ENCODE peak calls at places on chromosomes 12 and 14, in ten cellular contexts. One of them, this sample, is unnamed.

GRCh38 chr12:5428332-5429221 is 3.3 kb upstream of the NTF3 start:
- DNase-seq in thoracic aorta: no peak
- DNase-seq in Calu3: no peak
- DNase-seq in LNCaP clone FGC: no peak
- DNase-seq in fibroblast of the aortic adventitia: peak
- DNase-seq in GM06990: no peak
- DNase-seq in H1: peak
- DNase-seq in foreskin fibroblast: peak
- DNase-seq in fibroblast of lung: peak
- DNase-seq in GM20000: no peak
- DNase-seq in this sample: no peak

GRCh38 chr12:69947922-69948321 is 122.9 kb downstream of the MYRFL start:
- DNase-seq in thoracic aorta: no peak
- DNase-seq in Calu3: no peak
- DNase-seq in LNCaP clone FGC: no peak
- DNase-seq in fibroblast of the aortic adventitia: no peak
- DNase-seq in GM06990: no peak
- DNase-seq in H1: no peak
- DNase-seq in foreskin fibroblast: no peak
- DNase-seq in fibroblast of lung: no peak
- DNase-seq in GM20000: no peak
- DNase-seq in this sample: no peak

GRCh38 chr14:52876311-52876710 is 74.5 kb downstream of the FERMT2 start:
- DNase-seq in thoracic aorta: no peak
- DNase-seq in Calu3: no peak
- DNase-seq in LNCaP clone FGC: no peak
- DNase-seq in fibroblast of the aortic adventitia: peak
- DNase-seq in GM06990: no peak
- DNase-seq in H1: no peak
- DNase-seq in foreskin fibroblast: peak
- DNase-seq in fibroblast of lung: peak
- DNase-seq in GM20000: no peak
- DNase-seq in this sample: no peak

GRCh38 chr12:12070674-12071661 is at the start of gene BCL2L14:
- DNase-seq in thoracic aorta: no peak
- DNase-seq in Calu3: peak
- DNase-seq in LNCaP clone FGC: peak
- DNase-seq in fibroblast of the aortic adventitia: no peak
- DNase-seq in GM06990: no peak
- DNase-seq in H1: no peak
- DNase-seq in foreskin fibroblast: no peak
- DNase-seq in fibroblast of lung: peak
- DNase-seq in GM20000: peak
- DNase-seq in this sample: no peak

GRCh38 chr12:52132754-52133161 is 53.3 kb downstream of the SMIM41 start:
- DNase-seq in thoracic aorta: no peak
- DNase-seq in Calu3: no peak
- DNase-seq in LNCaP clone FGC: no peak
- DNase-seq in fibroblast of the aortic adventitia: peak
- DNase-seq in GM06990: no peak
- DNase-seq in H1: no peak
- DNase-seq in foreskin fibroblast: peak
- DNase-seq in fibroblast of lung: no peak
- DNase-seq in GM20000: no peak
- DNase-seq in this sample: no peak

GRCh38 chr12:54984602-54985376 is at the start of gene TESPA1:
- DNase-seq in thoracic aorta: peak
- DNase-seq in Calu3: no peak
- DNase-seq in LNCaP clone FGC: no peak
- DNase-seq in fibroblast of the aortic adventitia: no peak
- DNase-seq in GM06990: peak
- DNase-seq in H1: no peak
- DNase-seq in foreskin fibroblast: no peak
- DNase-seq in fibroblast of lung: no peak
- DNase-seq in GM20000: peak
- DNase-seq in this sample: no peak

GRCh38 chr14:52802597-52802996 is 11.2 kb upstream of the GNPNAT1 start:
- DNase-seq in thoracic aorta: no peak
- DNase-seq in Calu3: no peak
- DNase-seq in LNCaP clone FGC: no peak
- DNase-seq in fibroblast of the aortic adventitia: peak
- DNase-seq in GM06990: no peak
- DNase-seq in H1: no peak
- DNase-seq in foreskin fibroblast: peak
- DNase-seq in fibroblast of lung: peak
- DNase-seq in GM20000: no peak
- DNase-seq in this sample: no peak

GRCh38 chr14:24136684-24137528 is 912 bp downstream of the PSME1 start:
- DNase-seq in thoracic aorta: no peak
- DNase-seq in Calu3: no peak
- DNase-seq in LNCaP clone FGC: no peak
- DNase-seq in fibroblast of the aortic adventitia: no peak
- DNase-seq in GM06990: no peak
- DNase-seq in H1: no peak
- DNase-seq in foreskin fibroblast: no peak
- DNase-seq in fibroblast of lung: no peak
- DNase-seq in GM20000: no peak
- DNase-seq in this sample: no peak

GRCh38 chr14:68623828-68624227 is 169.0 kb downstream of the ZFP36L1 start:
- DNase-seq in thoracic aorta: no peak
- DNase-seq in Calu3: no peak
- DNase-seq in LNCaP clone FGC: no peak
- DNase-seq in fibroblast of the aortic adventitia: no peak
- DNase-seq in GM06990: no peak
- DNase-seq in H1: peak
- DNase-seq in foreskin fibroblast: no peak
- DNase-seq in fibroblast of lung: no peak
- DNase-seq in GM20000: no peak
- DNase-seq in this sample: no peak

GRCh38 chr12:58639323-58639934 is 280.9 kb downstream of the LRIG3 start:
- DNase-seq in thoracic aorta: no peak
- DNase-seq in Calu3: no peak
- DNase-seq in LNCaP clone FGC: peak
- DNase-seq in fibroblast of the aortic adventitia: peak
- DNase-seq in GM06990: no peak
- DNase-seq in H1: no peak
- DNase-seq in foreskin fibroblast: peak
- DNase-seq in fibroblast of lung: peak
- DNase-seq in GM20000: no peak
- DNase-seq in this sample: no peak

GRCh38 chr12:39671898-39672875 is 52.6 kb upstream of the ABCD2 start:
- DNase-seq in thoracic aorta: no peak
- DNase-seq in Calu3: no peak
- DNase-seq in LNCaP clone FGC: no peak
- DNase-seq in fibroblast of the aortic adventitia: no peak
- DNase-seq in GM06990: no peak
- DNase-seq in H1: no peak
- DNase-seq in foreskin fibroblast: no peak
- DNase-seq in fibroblast of lung: no peak
- DNase-seq in GM20000: no peak
- DNase-seq in this sample: no peak

GRCh38 chr12:39672976-39673375 is 53.4 kb upstream of the ABCD2 start:
- DNase-seq in thoracic aorta: no peak
- DNase-seq in Calu3: no peak
- DNase-seq in LNCaP clone FGC: no peak
- DNase-seq in fibroblast of the aortic adventitia: no peak
- DNase-seq in GM06990: no peak
- DNase-seq in H1: no peak
- DNase-seq in foreskin fibroblast: no peak
- DNase-seq in fibroblast of lung: no peak
- DNase-seq in GM20000: no peak
- DNase-seq in this sample: no peak

DNA sequence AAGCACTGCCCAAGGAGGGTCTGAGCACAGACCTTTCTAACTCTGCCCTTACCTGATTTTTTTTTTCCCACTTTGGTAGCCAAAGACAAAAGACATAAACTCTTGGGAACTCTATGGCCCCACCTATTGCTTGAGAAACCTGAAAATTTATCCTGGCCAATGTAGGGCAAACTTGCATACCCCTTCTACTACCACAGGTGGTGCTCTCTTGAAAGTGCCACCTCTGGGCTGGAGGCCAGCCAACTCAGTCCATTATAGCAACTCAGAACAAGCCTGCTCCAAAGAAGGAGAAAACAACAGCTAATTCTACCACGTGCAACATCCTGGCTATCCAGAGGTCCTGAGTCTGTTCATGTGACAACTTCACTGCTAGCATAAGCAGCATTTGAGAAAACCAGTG is 55.7 kb upstream of the ABCD2 start:
- DNase-seq in thoracic aorta: no peak
- DNase-seq in Calu3: no peak
- DNase-seq in LNCaP clone FGC: no peak
- DNase-seq in fibroblast of the aortic adventitia: no peak
- DNase-seq in GM06990: no peak
- DNase-seq in H1: no peak
- DNase-seq in foreskin fibroblast: no peak
- DNase-seq in fibroblast of lung: no peak
- DNase-seq in GM20000: no peak
- DNase-seq in this sample: no peak
- TF ChIP-seq CTCF in thoracic aorta: no peak
- TF ChIP-seq CTCF in Calu3: no peak
- TF ChIP-seq CTCF in LNCaP clone FGC: no peak
- TF ChIP-seq CTCF in fibroblast of the aortic adventitia: no peak
- TF ChIP-seq CTCF in GM06990: no peak
- TF ChIP-seq CTCF in H1: peak
- TF ChIP-seq CTCF in foreskin fibroblast: no peak
- TF ChIP-seq CTCF in fibroblast of lung: no peak
- TF ChIP-seq CTCF in GM20000: no peak
- TF ChIP-seq CTCF in this sample: no peak

GRCh38 chr12:124165695-124166094 is 129.2 kb upstream of the RFLNA start:
- DNase-seq in thoracic aorta: no peak
- DNase-seq in Calu3: no peak
- DNase-seq in LNCaP clone FGC: no peak
- DNase-seq in fibroblast of the aortic adventitia: no peak
- DNase-seq in GM06990: no peak
- DNase-seq in H1: no peak
- DNase-seq in foreskin fibroblast: no peak
- DNase-seq in fibroblast of lung: no peak
- DNase-seq in GM20000: no peak
- DNase-seq in this sample: no peak

GRCh38 chr12:124159655-124160054 is 135.2 kb upstream of the RFLNA start:
- DNase-seq in thoracic aorta: no peak
- DNase-seq in Calu3: peak
- DNase-seq in LNCaP clone FGC: no peak
- DNase-seq in fibroblast of the aortic adventitia: no peak
- DNase-seq in GM06990: no peak
- DNase-seq in H1: no peak
- DNase-seq in foreskin fibroblast: no peak
- DNase-seq in fibroblast of lung: no peak
- DNase-seq in GM20000: no peak
- DNase-seq in this sample: no peak

GRCh38 chr12:124160102-124160501 is 134.8 kb upstream of the RFLNA start:
- DNase-seq in thoracic aorta: no peak
- DNase-seq in Calu3: no peak
- DNase-seq in LNCaP clone FGC: no peak
- DNase-seq in fibroblast of the aortic adventitia: no peak
- DNase-seq in GM06990: no peak
- DNase-seq in H1: no peak
- DNase-seq in foreskin fibroblast: no peak
- DNase-seq in fibroblast of lung: peak
- DNase-seq in GM20000: no peak
- DNase-seq in this sample: no peak

GRCh38 chr12:124167141-124167540 is 127.8 kb upstream of the RFLNA start:
- DNase-seq in thoracic aorta: no peak
- DNase-seq in Calu3: no peak
- DNase-seq in LNCaP clone FGC: no peak
- DNase-seq in fibroblast of the aortic adventitia: no peak
- DNase-seq in GM06990: no peak
- DNase-seq in H1: no peak
- DNase-seq in foreskin fibroblast: no peak
- DNase-seq in fibroblast of lung: no peak
- DNase-seq in GM20000: no peak
- DNase-seq in this sample: no peak

DNA sequence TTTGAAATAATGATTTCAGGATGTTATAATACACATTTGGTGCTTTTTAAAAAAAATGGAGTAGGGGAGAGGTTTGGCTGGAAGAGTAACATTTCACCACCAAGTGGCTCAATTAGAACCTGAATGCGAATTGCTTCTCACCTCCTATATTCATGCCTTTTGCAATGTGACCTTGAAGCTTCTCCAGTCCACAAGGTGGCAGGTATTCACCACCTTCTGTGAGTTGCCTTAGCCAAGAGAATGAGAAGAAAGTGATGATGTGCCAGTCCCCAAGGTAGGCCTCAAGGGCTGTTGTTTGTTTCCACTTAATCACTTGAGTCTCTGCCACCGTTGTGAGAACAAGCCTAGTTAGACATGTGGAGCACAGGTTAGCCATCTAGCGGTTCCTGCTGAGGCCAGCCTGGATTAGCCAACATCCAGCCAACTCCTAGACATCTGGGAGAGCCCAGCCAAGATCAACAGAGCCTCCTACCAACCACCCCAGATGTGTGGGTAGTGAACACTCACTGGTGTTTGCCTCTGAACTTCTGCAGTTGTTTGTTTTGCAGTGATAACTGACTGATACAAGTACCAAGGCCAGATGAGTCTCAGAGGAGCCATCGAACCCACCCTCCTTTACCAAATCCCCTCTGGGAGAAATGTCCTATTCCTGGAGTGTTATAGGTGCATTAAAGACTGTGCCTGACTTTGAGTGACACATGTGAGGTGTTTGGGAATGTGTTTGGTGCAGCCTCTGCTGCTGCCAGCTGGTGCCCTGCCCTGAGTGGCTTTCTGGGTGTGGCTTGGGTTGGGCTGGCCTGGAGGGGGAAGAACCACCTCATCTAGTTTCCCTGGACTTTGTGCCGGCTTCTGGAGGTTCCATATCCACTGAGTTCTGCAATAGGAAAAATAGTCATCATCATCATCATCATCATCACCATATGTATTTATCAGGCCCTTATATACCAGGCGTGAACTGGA is 132.5 kb upstream of the RFLNA start:
- DNase-seq in thoracic aorta: no peak
- DNase-seq in Calu3: no peak
- DNase-seq in LNCaP clone FGC: peak
- DNase-seq in fibroblast of the aortic adventitia: peak
- DNase-seq in GM06990: no peak
- DNase-seq in H1: no peak
- DNase-seq in foreskin fibroblast: no peak
- DNase-seq in fibroblast of lung: no peak
- DNase-seq in GM20000: no peak
- DNase-seq in this sample: no peak
- TF ChIP-seq CTCF in thoracic aorta: no peak
- TF ChIP-seq CTCF in Calu3: no peak
- TF ChIP-seq CTCF in LNCaP clone FGC: no peak
- TF ChIP-seq CTCF in fibroblast of the aortic adventitia: no peak
- TF ChIP-seq CTCF in GM06990: no peak
- TF ChIP-seq CTCF in H1: no peak
- TF ChIP-seq CTCF in foreskin fibroblast: no peak
- TF ChIP-seq CTCF in fibroblast of lung: no peak
- TF ChIP-seq CTCF in GM20000: no peak
- TF ChIP-seq CTCF in this sample: no peak

GRCh38 chr12:113818833-113819232 is 147.3 kb downstream of the RBM19 start:
- DNase-seq in thoracic aorta: no peak
- DNase-seq in Calu3: peak
- DNase-seq in LNCaP clone FGC: no peak
- DNase-seq in fibroblast of the aortic adventitia: no peak
- DNase-seq in GM06990: no peak
- DNase-seq in H1: peak
- DNase-seq in foreskin fibroblast: peak
- DNase-seq in fibroblast of lung: no peak
- DNase-seq in GM20000: no peak
- DNase-seq in this sample: no peak
- TF ChIP-seq CTCF in thoracic aorta: no peak
- TF ChIP-seq CTCF in Calu3: peak
- TF ChIP-seq CTCF in LNCaP clone FGC: peak
- TF ChIP-seq CTCF in fibroblast of the aortic adventitia: peak
- TF ChIP-seq CTCF in GM06990: peak
- TF ChIP-seq CTCF in H1: peak
- TF ChIP-seq CTCF in foreskin fibroblast: peak
- TF ChIP-seq CTCF in fibroblast of lung: peak
- TF ChIP-seq CTCF in GM20000: no peak
- TF ChIP-seq CTCF in this sample: peak

GRCh38 chr14:104007121-104007520 is 64.8 kb upstream of the RD3L start:
- DNase-seq in thoracic aorta: no peak
- DNase-seq in Calu3: no peak
- DNase-seq in LNCaP clone FGC: no peak
- DNase-seq in fibroblast of the aortic adventitia: no peak
- DNase-seq in GM06990: no peak
- DNase-seq in H1: no peak
- DNase-seq in foreskin fibroblast: no peak
- DNase-seq in fibroblast of lung: no peak
- DNase-seq in GM20000: no peak
- DNase-seq in this sample: no peak
- TF ChIP-seq CTCF in thoracic aorta: no peak
- TF ChIP-seq CTCF in Calu3: no peak
- TF ChIP-seq CTCF in LNCaP clone FGC: no peak
- TF ChIP-seq CTCF in fibroblast of the aortic adventitia: no peak
- TF ChIP-seq CTCF in GM06990: no peak
- TF ChIP-seq CTCF in H1: no peak
- TF ChIP-seq CTCF in foreskin fibroblast: no peak
- TF ChIP-seq CTCF in fibroblast of lung: no peak
- TF ChIP-seq CTCF in GM20000: no peak
- TF ChIP-seq CTCF in this sample: no peak